ENCODE peak calls at places on chromosomes 2 and 18, in four cellular contexts. V is A549, F is uterus, A is cardiac muscle cell. M is an unnamed sample. For H3K4me1, the result is how much of the 10 kb centered on the place peaks cover.

GRCh38 chr2:39730685-39731302 is 48.3 kb downstream of the THUMPD2 start:
- DNase-seq in V (peak), F (no peak), A (peak), M (no peak)

GRCh38 chr2:8118940-8119781 is 562.7 kb upstream of the ID2 start:
- DNase-seq in V (no peak), F (no peak), A (no peak), M (no peak)

GRCh38 chr2:179486969-179487752 is 222.5 kb upstream of the SESTD1 start:
- DNase-seq in V (no peak), F (no peak), A (no peak), M (no peak)

GRCh38 chr2:159227467-159227866 is 59.0 kb downstream of the WDSUB1 start:
- DNase-seq in V (no peak), F (no peak), A (no peak), M (no peak)

GRCh38 chr2:147910990-147911473 is 66.2 kb downstream of the ACVR2A start:
- DNase-seq in V (peak), F (peak), A (peak), M (peak)

GRCh38 chr2:222521099-222521498 is 96.8 kb downstream of the SGPP2 start:
- DNase-seq in V (no peak), F (no peak), A (no peak), M (no peak)

GRCh38 chr2:11778923-11779757 is 32.7 kb downstream of the LPIN1 start:
- DNase-seq in V (peak), F (peak), A (peak), M (peak)

GRCh38 chr18:46718501-46719341 is 38.1 kb downstream of the ST8SIA5 start:
- DNase-seq in V (peak), F (no peak), A (peak), M (no peak)

GRCh38 chr2:8502316-8502715 is 179.5 kb upstream of the ID2 start:
- DNase-seq in V (no peak), F (no peak), A (no peak), M (no peak)

GRCh38 chr18:57029761-57030160 is 117.1 kb upstream of the BOD1L2 start:
- DNase-seq in V (peak), F (no peak), A (peak), M (no peak)

GRCh38 chr2:232438951-232439757 is 16.8 kb upstream of the ALPI start:
- DNase-seq in V (peak), F (no peak), A (peak), M (no peak)

GRCh38 chr2:42959148-42959992 is 167.0 kb upstream of the HAAO start:
- DNase-seq in V (no peak), F (peak), A (peak), M (peak)

GRCh38 chr2:148642112-148642744 is 2.3 kb upstream of the EPC2 start:
- DNase-seq in V (no peak), F (no peak), A (no peak), M (no peak)

GRCh38 chr2:191582355-191582754 is 95.6 kb upstream of the NABP1 start:
- DNase-seq in V (peak), F (no peak), A (peak), M (no peak)

GRCh38 chr18:79458131-79458838 is 62.6 kb downstream of the NFATC1 start:
- DNase-seq in V (peak), F (peak), A (peak), M (peak)

GRCh38 chr18:778194-779007 is 33.6 kb downstream of the YES1 start:
- DNase-seq in V (no peak), F (no peak), A (peak), M (no peak)

GRCh38 chr18:8045890-8046289 is 478.8 kb downstream of the PTPRM start:
- DNase-seq in V (no peak), F (no peak), A (no peak), M (no peak)

GRCh38 chr2:232460171-232460570 is 4.2 kb downstream of the ALPI start:
- DNase-seq in V (no peak), F (no peak), A (no peak), M (no peak)

GRCh38 chr18:413263-413662 is 87.2 kb downstream of the COLEC12 start:
- DNase-seq in V (peak), F (no peak), A (peak), M (no peak)

GRCh38 chr2:190867832-190868231 is 12.8 kb upstream of the GLS start:
- DNase-seq in V (no peak), F (no peak), A (no peak), M (no peak)

GRCh38 chr2:55482186-55482945 is 37.2 kb upstream of the CFAP36 start:
- DNase-seq in V (peak), F (no peak), A (peak), M (no peak)

GRCh38 chr2:153218851-153219250 is 259.7 kb downstream of the RPRM start:
- DNase-seq in V (no peak), F (no peak), A (no peak), M (no peak)

GRCh38 chr2:44560961-44561360 is 199.2 kb downstream of the CAMKMT start:
- DNase-seq in V (no peak), F (no peak), A (peak), M (no peak)

GRCh38 chr2:234198976-234199375 is 148.5 kb downstream of the SPP2 start:
- DNase-seq in V (no peak), F (no peak), A (peak), M (no peak)

GRCh38 chr2:232352511-232353091 is 25.9 kb upstream of the ALPP start:
- DNase-seq in V (no peak), F (no peak), A (no peak), M (no peak)

GRCh38 chr2:238644095-238645081 is 203.5 kb upstream of the TWIST2 start:
- DNase-seq in V (peak), F (peak), A (peak), M (no peak)

GRCh38 chr2:75515584-75516368 is 45.0 kb downstream of the EVA1A start:
- DNase-seq in V (no peak), F (no peak), A (no peak), M (no peak)

DNA sequence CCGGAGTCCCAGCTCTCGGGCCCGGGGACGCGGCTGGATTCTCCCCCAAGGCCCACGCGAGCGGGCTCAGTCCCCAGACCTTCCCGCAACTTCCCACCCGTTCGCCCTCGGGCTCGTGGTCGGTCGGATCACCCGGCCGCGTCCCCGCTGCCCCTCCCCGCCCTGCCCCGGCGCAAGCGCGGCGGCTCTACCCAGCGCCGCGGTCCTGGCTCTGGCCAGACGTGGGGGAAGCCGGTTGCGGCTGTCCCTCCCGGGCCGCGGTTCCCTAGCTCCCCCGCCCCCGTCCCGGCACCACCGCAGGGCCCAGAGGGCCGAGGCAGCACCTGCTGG is 353 bp downstream of the NFE2L2 start:
- DNase-seq in V (peak), F (no peak), A (no peak), M (no peak)
- H3K4me1 ChIP-seq in V (under half), F (under half), A (under half), M (under half)

DNA sequence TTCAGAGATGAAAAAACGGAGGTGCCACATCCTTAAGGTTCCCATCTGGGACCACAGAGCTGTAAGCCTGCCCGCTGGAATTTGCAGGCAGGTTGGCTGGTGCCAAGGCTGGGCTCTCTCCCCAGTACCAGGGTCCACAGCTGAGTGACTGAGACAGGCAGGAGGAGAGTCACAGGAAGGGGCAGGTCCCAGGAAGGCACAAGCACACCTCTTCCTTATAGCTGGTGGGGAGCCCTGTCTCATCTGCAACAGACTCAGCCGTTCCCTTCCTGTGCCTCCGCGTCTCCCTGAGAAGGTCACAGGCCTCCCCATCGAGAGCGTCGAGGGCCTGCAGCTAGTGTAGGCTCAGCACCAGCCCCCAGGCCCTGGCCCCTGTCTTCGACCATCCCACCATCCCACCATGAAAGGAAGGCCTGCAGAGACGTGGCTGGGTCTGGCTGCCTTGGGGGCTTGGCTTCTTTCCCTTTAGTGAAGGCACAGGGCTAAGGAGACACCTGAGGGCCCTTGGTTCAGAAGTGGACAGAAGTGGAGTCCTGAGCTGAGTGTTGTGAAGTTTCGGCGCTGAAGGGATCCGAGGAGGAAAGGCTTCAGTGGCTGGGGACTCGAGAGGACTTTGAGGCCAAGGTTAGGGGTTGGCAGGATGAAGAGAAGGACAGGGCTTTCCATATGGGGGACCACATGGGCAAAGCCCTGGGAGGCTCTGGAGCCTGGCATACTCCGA is 26.8 kb downstream of the GLI2 start:
- DNase-seq in V (no peak), F (peak), A (no peak), M (no peak)
- H3K4me1 ChIP-seq in V (half or more), F (under half), A (under half), M (half or more)

DNA sequence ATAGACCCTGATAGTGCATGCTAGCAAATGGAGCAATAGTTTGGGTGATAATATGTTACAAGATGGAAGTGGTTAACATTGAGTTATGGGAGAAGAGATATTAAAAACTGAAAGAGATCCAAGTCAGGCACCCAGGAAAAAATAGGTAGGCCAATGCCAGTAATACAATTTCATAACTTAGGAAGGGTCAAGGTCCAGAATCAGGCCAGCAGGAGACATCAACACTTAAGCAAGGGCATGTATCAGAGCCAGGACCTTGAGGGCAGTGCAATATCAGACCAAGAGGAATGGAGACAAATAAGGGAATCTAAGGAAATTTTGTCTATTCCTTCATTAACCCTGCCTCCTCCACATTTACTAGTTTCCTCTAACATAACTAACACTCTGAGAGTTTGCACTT is 124.1 kb upstream of the NYAP2 start:
- DNase-seq in V (no peak), F (no peak), A (no peak), M (no peak)
- H3K4me1 ChIP-seq in V (under half), F (under half), A (under half), M (under half)

DNA sequence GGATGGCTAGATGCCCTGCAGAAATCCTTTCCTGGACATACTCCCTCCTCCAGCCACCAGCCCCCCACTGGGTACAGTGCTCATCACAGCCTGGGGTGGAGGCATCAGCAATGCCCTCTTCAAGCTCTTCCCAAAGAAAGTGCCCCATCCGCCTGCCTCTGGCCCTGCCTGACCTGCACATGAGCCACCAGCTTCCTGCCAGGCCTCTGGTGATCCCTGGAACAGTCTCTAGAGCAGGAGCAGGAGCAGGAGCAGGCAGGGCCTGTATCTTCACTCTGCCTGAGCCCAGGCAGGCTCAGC is 54.1 kb upstream of the CAB39 start:
- DNase-seq in V (no peak), F (no peak), A (no peak), M (no peak)
- H3K4me1 ChIP-seq in V (under half), F (under half), A (under half), M (under half)

M was measured in heart right ventricle.